ENCODE peak calls at places on chromosome 17, in five cellular contexts. One of them, this sample, is unnamed.

GRCh38 chr17:50151937-50152547 is 1.6 kb upstream of the PPP1R9B start:
- DNase-seq in dermis blood vessel endothelial cell: peak; percentile 90
- DNase-seq in lower leg skin: peak; percentile 83
- DNase-seq in NCI-H774: peak; percentile 87
- DNase-seq in bronchial epithelial cell: peak; percentile 83
- DNase-seq in this sample: peak; percentile 80

GRCh38 chr17:44595216-44595775 is 38.0 kb downstream of the FZD2 start:
- DNase-seq in bronchial epithelial cell: no peak
- DNase-seq in NCI-H774: no peak
- DNase-seq in lower leg skin: no peak
- DNase-seq in dermis blood vessel endothelial cell: no peak
- DNase-seq in this sample: no peak

GRCh38 chr17:28946239-28946638 is 5.1 kb downstream of the PHF12 start:
- DNase-seq in NCI-H774: no peak
- DNase-seq in lower leg skin: no peak
- DNase-seq in bronchial epithelial cell: no peak
- DNase-seq in dermis blood vessel endothelial cell: peak; percentile 92
- DNase-seq in this sample: peak; percentile 89

GRCh38 chr17:4636474-4637100 is 4.9 kb downstream of the ALOX15 start:
- DNase-seq in dermis blood vessel endothelial cell: no peak
- DNase-seq in NCI-H774: no peak
- DNase-seq in lower leg skin: no peak
- DNase-seq in bronchial epithelial cell: no peak
- DNase-seq in this sample: no peak

GRCh38 chr17:57349533-57350227 is 93.4 kb downstream of the MSI2 start:
- DNase-seq in dermis blood vessel endothelial cell: no peak
- DNase-seq in lower leg skin: no peak
- DNase-seq in bronchial epithelial cell: peak; percentile 35
- DNase-seq in NCI-H774: no peak
- DNase-seq in this sample: no peak

GRCh38 chr17:77749316-77749715 is 209.2 kb upstream of the TNRC6C start:
- DNase-seq in bronchial epithelial cell: no peak
- DNase-seq in NCI-H774: no peak
- DNase-seq in lower leg skin: no peak
- DNase-seq in dermis blood vessel endothelial cell: no peak
- DNase-seq in this sample: no peak

GRCh38 chr17:67074781-67075180 is 30.4 kb downstream of the CACNG1 start:
- DNase-seq in NCI-H774: no peak
- DNase-seq in dermis blood vessel endothelial cell: no peak
- DNase-seq in lower leg skin: no peak
- DNase-seq in bronchial epithelial cell: no peak
- DNase-seq in this sample: no peak

GRCh38 chr17:61662771-61663170 is 71.8 kb upstream of the NACA2 start:
- DNase-seq in bronchial epithelial cell: no peak
- DNase-seq in NCI-H774: no peak
- DNase-seq in dermis blood vessel endothelial cell: no peak
- DNase-seq in lower leg skin: no peak
- DNase-seq in this sample: peak; percentile 49

GRCh38 chr17:46020023-46020735 is 21.1 kb downstream of the STH start:
- DNase-seq in lower leg skin: no peak
- DNase-seq in bronchial epithelial cell: no peak
- DNase-seq in NCI-H774: no peak
- DNase-seq in dermis blood vessel endothelial cell: no peak
- DNase-seq in this sample: no peak

GRCh38 chr17:60386475-60387058 is 5.4 kb downstream of the USP32 start:
- DNase-seq in lower leg skin: no peak
- DNase-seq in NCI-H774: no peak
- DNase-seq in bronchial epithelial cell: no peak
- DNase-seq in dermis blood vessel endothelial cell: no peak
- DNase-seq in this sample: no peak

GRCh38 chr17:13266596-13266995 is 248.8 kb upstream of the ELAC2 start:
- DNase-seq in lower leg skin: no peak
- DNase-seq in bronchial epithelial cell: no peak
- DNase-seq in dermis blood vessel endothelial cell: no peak
- DNase-seq in NCI-H774: no peak
- DNase-seq in this sample: peak; percentile 63

GRCh38 chr17:11996722-11997146 is 541 bp downstream of the ZNF18 start:
- DNase-seq in dermis blood vessel endothelial cell: peak; percentile 53
- DNase-seq in bronchial epithelial cell: peak; percentile 46
- DNase-seq in NCI-H774: no peak
- DNase-seq in lower leg skin: peak; percentile 47
- DNase-seq in this sample: peak; percentile 34

GRCh38 chr17:57899822-57900221 is 50.0 kb upstream of the MRPS23 start:
- DNase-seq in dermis blood vessel endothelial cell: no peak
- DNase-seq in NCI-H774: no peak
- DNase-seq in bronchial epithelial cell: no peak
- DNase-seq in lower leg skin: no peak
- DNase-seq in this sample: no peak

GRCh38 chr17:65268832-65269231 is 131.7 kb downstream of the RGS9 start:
- DNase-seq in lower leg skin: no peak
- DNase-seq in dermis blood vessel endothelial cell: peak; percentile 34
- DNase-seq in bronchial epithelial cell: peak; percentile 56
- DNase-seq in NCI-H774: no peak
- DNase-seq in this sample: peak; percentile 47